ENCODE peak calls at places on chromosome 11, in five cellular contexts. One of them, this sample, is unnamed.

GRCh38 chr11:130209944-130210854 is 50.6 kb downstream of the ST14 start:
- DNase-seq in mucosa of descending colon: peak
- DNase-seq in right cardiac atrium: no peak
- DNase-seq in activated naive CD4-positive, alpha-beta T cell treated with Interleukin-2 at 50 U/mL for 16 hours: no peak
- DNase-seq in NCI-H524: no peak
- DNase-seq in this sample: no peak

GRCh38 chr11:93143186-93143585 is 54.6 kb downstream of the SLC36A4 start:
- DNase-seq in mucosa of descending colon: no peak
- DNase-seq in right cardiac atrium: no peak
- DNase-seq in activated naive CD4-positive, alpha-beta T cell treated with Interleukin-2 at 50 U/mL for 16 hours: no peak
- DNase-seq in NCI-H524: no peak
- DNase-seq in this sample: no peak

GRCh38 chr11:60700689-60701508 is 1.5 kb downstream of the MS4A8 start:
- DNase-seq in mucosa of descending colon: peak
- DNase-seq in right cardiac atrium: no peak
- DNase-seq in activated naive CD4-positive, alpha-beta T cell treated with Interleukin-2 at 50 U/mL for 16 hours: no peak
- DNase-seq in NCI-H524: peak
- DNase-seq in this sample: peak

GRCh38 chr11:73577496-73577917 is 20.4 kb downstream of the FAM168A start:
- DNase-seq in mucosa of descending colon: no peak
- DNase-seq in right cardiac atrium: no peak
- DNase-seq in activated naive CD4-positive, alpha-beta T cell treated with Interleukin-2 at 50 U/mL for 16 hours: no peak
- DNase-seq in NCI-H524: peak
- DNase-seq in this sample: peak

GRCh38 chr11:65417702-65418430 is 4.7 kb upstream of the NEAT1 start:
- DNase-seq in mucosa of descending colon: peak
- DNase-seq in right cardiac atrium: peak
- DNase-seq in activated naive CD4-positive, alpha-beta T cell treated with Interleukin-2 at 50 U/mL for 16 hours: peak
- DNase-seq in NCI-H524: no peak
- DNase-seq in this sample: peak

GRCh38 chr11:69000831-69001245 is 12.2 kb downstream of the MRGPRF start:
- DNase-seq in mucosa of descending colon: no peak
- DNase-seq in right cardiac atrium: peak
- DNase-seq in activated naive CD4-positive, alpha-beta T cell treated with Interleukin-2 at 50 U/mL for 16 hours: no peak
- DNase-seq in NCI-H524: no peak
- DNase-seq in this sample: peak

GRCh38 chr11:123103326-123103980 is 41.5 kb upstream of the HSPA8 start:
- DNase-seq in mucosa of descending colon: peak
- DNase-seq in right cardiac atrium: peak
- DNase-seq in activated naive CD4-positive, alpha-beta T cell treated with Interleukin-2 at 50 U/mL for 16 hours: peak
- DNase-seq in NCI-H524: peak
- DNase-seq in this sample: peak

GRCh38 chr11:87265132-87265531 is 227.4 kb downstream of the TMEM135 start:
- DNase-seq in mucosa of descending colon: no peak
- DNase-seq in right cardiac atrium: no peak
- DNase-seq in activated naive CD4-positive, alpha-beta T cell treated with Interleukin-2 at 50 U/mL for 16 hours: no peak
- DNase-seq in NCI-H524: no peak
- DNase-seq in this sample: peak

GRCh38 chr11:115469361-115469760 is 34.9 kb downstream of the CADM1 start:
- DNase-seq in mucosa of descending colon: no peak
- DNase-seq in right cardiac atrium: no peak
- DNase-seq in activated naive CD4-positive, alpha-beta T cell treated with Interleukin-2 at 50 U/mL for 16 hours: no peak
- DNase-seq in NCI-H524: no peak
- DNase-seq in this sample: no peak

GRCh38 chr11:78715639-78716311 is 141.1 kb upstream of the NARS2 start:
- DNase-seq in mucosa of descending colon: peak
- DNase-seq in right cardiac atrium: no peak
- DNase-seq in activated naive CD4-positive, alpha-beta T cell treated with Interleukin-2 at 50 U/mL for 16 hours: peak
- DNase-seq in NCI-H524: peak
- DNase-seq in this sample: peak

GRCh38 chr11:28384418-28384817 is 276.2 kb downstream of the METTL15 start:
- DNase-seq in mucosa of descending colon: no peak
- DNase-seq in right cardiac atrium: no peak
- DNase-seq in activated naive CD4-positive, alpha-beta T cell treated with Interleukin-2 at 50 U/mL for 16 hours: no peak
- DNase-seq in NCI-H524: no peak
- DNase-seq in this sample: peak

GRCh38 chr11:29159552-29160465 is 857.0 kb downstream of the KCNA4 start:
- DNase-seq in mucosa of descending colon: peak
- DNase-seq in right cardiac atrium: peak
- DNase-seq in activated naive CD4-positive, alpha-beta T cell treated with Interleukin-2 at 50 U/mL for 16 hours: no peak
- DNase-seq in NCI-H524: peak
- DNase-seq in this sample: peak

GRCh38 chr11:1853376-1854131 is 670 bp downstream of the LSP1 start:
- DNase-seq in mucosa of descending colon: no peak
- DNase-seq in right cardiac atrium: peak
- DNase-seq in activated naive CD4-positive, alpha-beta T cell treated with Interleukin-2 at 50 U/mL for 16 hours: peak
- DNase-seq in NCI-H524: no peak
- DNase-seq in this sample: no peak

GRCh38 chr11:65571940-65572339 is 398 bp upstream of the FAM89B start:
- DNase-seq in mucosa of descending colon: no peak
- DNase-seq in right cardiac atrium: no peak
- DNase-seq in activated naive CD4-positive, alpha-beta T cell treated with Interleukin-2 at 50 U/mL for 16 hours: no peak
- DNase-seq in NCI-H524: peak
- DNase-seq in this sample: peak